ENCODE peak calls at places on chromosomes 2 and 18, in nine cellular contexts. S is heart left ventricle, I is IMR-90, H is K562, U is transverse colon, D is breast epithelium, F is adrenal gland, E is thyroid gland, O is right lobe of liver. J is an unnamed sample.

GRCh38 chr2:3491716-3492474 is 27.4 kb downstream of the ADI1 start:
- DNase-seq in O (no peak), I (no peak), D (no peak), H (no peak), S (no peak), F (no peak), U (no peak), E (no peak), J (no peak)

GRCh38 chr2:132991464-132992045 is 321.6 kb upstream of the LYPD1 start:
- DNase-seq in I (no peak), H (no peak), U (no peak), D (peak; percentile 26), E (no peak), O (no peak), S (no peak), F (no peak), J (no peak)

GRCh38 chr2:120319135-120319534 is 26.8 kb upstream of the INHBB start:
- DNase-seq in F (no peak), S (no peak), E (no peak), I (no peak), D (no peak), U (no peak), O (peak; percentile 19), H (no peak), J (no peak)

GRCh38 chr18:5868218-5868904 is 27.0 kb downstream of the TMEM200C start:
- DNase-seq in U (peak; percentile 63), E (peak; percentile 72), H (peak; percentile 42), I (peak; percentile 88), O (peak; percentile 57), D (peak; percentile 32), S (peak; percentile 55), F (peak; percentile 84), J (peak; percentile 22)

GRCh38 chr2:171579481-171579880 is 57.2 kb downstream of the CYBRD1 start:
- DNase-seq in E (no peak), I (peak; percentile 30), H (no peak), S (no peak), D (no peak), O (no peak), F (no peak), U (no peak), J (no peak)

GRCh38 chr2:120989911-120990441 is 254.3 kb downstream of the GLI2 start:
- DNase-seq in U (no peak), E (no peak), I (no peak), O (no peak), S (no peak), F (no peak), D (no peak), H (no peak), J (no peak)

GRCh38 chr2:96353032-96353561 is 17.5 kb downstream of the NCAPH start:
- DNase-seq in O (no peak), S (peak; percentile 80), F (peak; percentile 52), D (peak; percentile 67), U (no peak), I (no peak), E (peak; percentile 46), H (peak; percentile 81), J (peak; percentile 86)

GRCh38 chr2:217609952-217610351 is 392.8 kb downstream of the TNS1 start:
- DNase-seq in H (no peak), S (no peak), U (no peak), D (no peak), I (no peak), E (no peak), F (no peak), O (no peak), J (no peak)

GRCh38 chr2:26724784-26725515 is 32.4 kb downstream of the KCNK3 start:
- DNase-seq in F (no peak), H (no peak), S (no peak), O (no peak), E (no peak), I (no peak), U (no peak), D (no peak), J (no peak)
- TF ChIP-seq POLR2A in F (no peak), H (no peak), S (no peak), O (no peak), E (no peak), I (no peak), U (no peak), D (no peak), J (no peak)

GRCh38 chr2:104816146-104816545 is 37.8 kb upstream of the POU3F3 start:
- DNase-seq in E (no peak), D (no peak), O (no peak), I (no peak), F (no peak), U (no peak), H (no peak), S (no peak), J (no peak)
- H3K36me3 ChIP-seq in E (no peaks in the 10 kb centered on the region), D (no peaks in the 10 kb centered on the region), O (no peaks in the 10 kb centered on the region), I (no peaks in the 10 kb centered on the region), F (no peaks in the 10 kb centered on the region), U (no peaks in the 10 kb centered on the region), H (no peaks in the 10 kb centered on the region), S (no peaks in the 10 kb centered on the region), J (no peaks in the 10 kb centered on the region)

GRCh38 chr2:196242131-196242620 is 70.8 kb upstream of the STK17B start:
- DNase-seq in D (no peak), U (no peak), S (no peak), E (no peak), F (no peak), I (peak; percentile 71), H (no peak), O (no peak), J (no peak)

GRCh38 chr2:196244516-196244915 is 73.1 kb upstream of the STK17B start:
- DNase-seq in H (no peak), F (no peak), O (no peak), I (no peak), E (no peak), U (no peak), S (no peak), D (no peak), J (no peak)

GRCh38 chr2:196239622-196240587 is 68.5 kb upstream of the STK17B start:
- DNase-seq in F (peak; percentile 63), O (peak; percentile 81), D (peak; percentile 64), H (peak; percentile 44), E (peak; percentile 32), U (peak; percentile 79), I (peak; percentile 93), S (peak; percentile 63), J (peak; percentile 18)

GRCh38 chr2:196238836-196239380 is 67.5 kb upstream of the STK17B start:
- DNase-seq in H (no peak), F (no peak), S (no peak), E (no peak), U (no peak), D (no peak), I (peak; percentile 47), O (no peak), J (no peak)

DNA sequence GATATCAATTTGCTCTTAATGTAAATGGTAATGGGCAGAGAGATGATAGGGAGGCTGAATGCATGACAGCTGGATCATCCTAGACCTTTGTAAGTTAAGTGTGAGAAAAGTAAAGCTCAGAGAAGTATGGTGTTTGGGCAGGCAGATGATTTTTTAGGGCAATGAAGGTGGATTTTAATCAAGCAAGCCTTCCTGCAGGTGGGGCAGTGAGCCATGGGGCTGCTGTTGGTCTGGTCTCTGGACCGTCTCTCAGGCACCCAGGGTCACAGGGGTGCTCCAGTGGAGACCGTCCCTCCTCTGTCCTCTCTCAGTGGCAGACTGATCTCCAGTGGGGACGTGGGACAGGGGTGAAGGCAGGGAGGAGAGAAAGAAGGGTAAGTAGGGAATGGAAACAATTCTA is 69.8 kb upstream of the STK17B start:
- DNase-seq in I (no peak), O (no peak), S (no peak), U (peak; percentile 32), F (no peak), D (no peak), H (no peak), E (no peak), J (no peak)
- TF ChIP-seq POLR2A in I (no peak), O (no peak), S (no peak), U (no peak), F (no peak), D (no peak), H (no peak), E (no peak), J (no peak)

DNA sequence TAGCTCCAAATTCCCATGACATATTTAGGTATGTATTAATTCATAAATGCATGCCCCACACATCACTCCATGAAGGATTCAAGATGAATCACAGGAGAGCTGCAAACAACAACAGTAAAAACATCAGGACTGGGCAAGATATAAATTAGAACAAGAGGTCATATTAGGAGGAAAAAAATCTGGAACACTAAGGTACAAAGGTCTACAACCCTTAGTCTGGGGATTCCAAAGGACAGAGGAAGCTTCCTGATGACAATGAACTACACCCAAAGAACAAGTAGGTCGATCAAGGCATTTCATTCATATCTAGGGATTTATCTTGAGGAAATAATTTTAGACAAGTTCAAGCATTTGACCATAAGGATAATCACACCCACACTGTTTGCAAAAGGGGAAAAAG is 14.5 kb downstream of the VPS4B start:
- DNase-seq in H (no peak), D (no peak), I (no peak), O (no peak), U (no peak), E (no peak), S (no peak), F (no peak), J (no peak)
- H3K36me3 ChIP-seq in H (peaks cover 59% of the 10 kb centered on the region), D (no peaks in the 10 kb centered on the region), I (peaks cover 27% of the 10 kb centered on the region), O (peaks cover 21% of the 10 kb centered on the region), U (peaks cover 31% of the 10 kb centered on the region), E (peaks cover 40% of the 10 kb centered on the region), S (peaks cover 9% of the 10 kb centered on the region), F (peaks cover 35% of the 10 kb centered on the region), J (peaks cover 67% of the 10 kb centered on the region)

DNA sequence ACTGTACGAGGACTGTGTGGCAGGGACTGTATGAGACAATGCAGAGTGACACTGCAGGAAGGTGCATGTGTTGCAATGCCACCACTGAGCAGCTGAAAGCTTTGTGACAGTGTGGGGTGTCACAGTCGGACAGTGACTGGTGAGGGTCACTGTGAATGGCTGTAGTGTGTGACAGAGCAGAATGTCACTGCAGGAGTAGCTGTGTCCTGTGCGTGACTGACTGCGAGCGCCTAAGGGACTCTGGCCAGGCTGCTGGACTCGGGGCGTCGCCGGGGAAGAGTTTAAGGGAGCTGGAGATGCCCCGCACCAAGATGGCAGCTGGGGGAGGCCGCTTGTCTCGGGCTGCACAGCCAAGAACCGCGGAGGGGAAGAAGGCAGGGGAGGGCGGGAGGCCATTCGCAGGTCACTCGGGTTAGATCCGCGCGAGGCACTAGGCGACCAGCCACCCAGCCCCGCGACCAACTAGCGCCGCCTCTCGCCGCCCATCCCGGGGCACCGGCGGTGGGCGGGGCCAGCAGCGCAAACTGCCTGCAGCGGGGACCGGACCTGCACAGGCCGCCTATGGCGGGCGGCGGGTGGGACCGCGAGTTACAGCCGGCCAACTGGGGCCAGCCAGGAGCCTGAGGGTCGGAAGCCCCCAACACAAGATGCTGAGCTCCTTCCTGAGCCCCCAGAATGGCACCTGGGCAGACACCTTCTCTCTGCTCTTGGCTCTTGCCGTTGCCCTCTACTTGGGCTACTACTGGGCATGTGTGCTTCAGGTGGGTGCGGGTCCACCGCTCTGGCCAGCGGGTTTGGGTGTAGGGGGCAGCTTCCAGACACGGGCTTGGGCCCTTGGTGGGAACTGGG is at the start of gene ABHD1:
- DNase-seq in S (peak; percentile 78), O (peak; percentile 84), D (no peak), U (peak; percentile 77), F (peak; percentile 62), E (peak; percentile 65), I (no peak), H (peak; percentile 64), J (peak; percentile 57)
- TF ChIP-seq POLR2A in S (peak; percentile 50), O (peak; percentile 78), D (no peak), U (peak; percentile 32), F (peak; percentile 31), E (peak; percentile 33), I (no peak), H (no peak), J (peak; percentile 56)

DNA sequence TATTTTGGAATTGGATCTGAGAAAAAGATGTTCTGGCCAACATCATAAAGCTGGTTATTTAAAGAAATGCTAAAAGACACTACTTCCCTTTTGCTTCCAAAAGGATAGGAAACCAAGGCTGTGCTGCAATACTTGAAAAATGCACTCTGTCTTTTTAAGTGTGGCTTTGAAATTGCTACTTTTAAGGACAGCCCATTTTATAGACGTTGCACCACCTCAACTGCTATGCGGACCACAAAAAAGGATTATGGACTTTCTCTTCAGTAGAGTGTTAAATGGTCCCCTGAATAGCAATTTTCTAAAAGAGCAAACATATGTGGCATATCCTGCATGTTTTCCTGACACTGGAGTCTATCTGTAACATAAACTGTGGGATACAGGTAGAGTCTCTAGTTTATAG is 32.0 kb downstream of the CCDC141 start:
- DNase-seq in S (no peak), F (no peak), U (no peak), E (no peak), D (no peak), I (no peak), O (no peak), H (no peak), J (no peak)
- H3K36me3 ChIP-seq in S (no peaks in the 10 kb centered on the region), F (no peaks in the 10 kb centered on the region), U (no peaks in the 10 kb centered on the region), E (no peaks in the 10 kb centered on the region), D (no peaks in the 10 kb centered on the region), I (no peaks in the 10 kb centered on the region), O (no peaks in the 10 kb centered on the region), H (no peaks in the 10 kb centered on the region), J (no peaks in the 10 kb centered on the region)